ENCODE peak calls at places on chromosome 7, in six cellular contexts. R is GM12891, M is GM12878, D is HepG2, B is K562, S is H1. C is an unnamed sample.

GRCh38 chr7:155069992-155070827 is at the start of gene HTR5A:
- DNase-seq in R (peak), M (peak), D (peak), B (peak), S (peak), C (peak)

GRCh38 chr7:98465022-98465421 is 64.1 kb upstream of the BAIAP2L1 start:
- DNase-seq in R (no peak), M (no peak), D (no peak), B (no peak), S (no peak), C (no peak)

GRCh38 chr7:134905375-134905774 is 80.9 kb upstream of the AGBL3 start:
- DNase-seq in R (no peak), M (no peak), D (no peak), B (no peak), S (no peak), C (no peak)

GRCh38 chr7:133633055-133633454 is 380.2 kb downstream of the EXOC4 start:
- DNase-seq in R (no peak), M (no peak), D (no peak), B (no peak), S (no peak), C (no peak)

GRCh38 chr7:105871142-105871541 is 5.3 kb downstream of the ATXN7L1 start:
- DNase-seq in R (no peak), M (no peak), D (no peak), B (no peak), S (no peak), C (no peak)

GRCh38 chr7:159030490-159031134 is 114.1 kb downstream of the VIPR2 start:
- DNase-seq in R (no peak), M (no peak), D (peak), B (peak), S (peak), C (no peak)

GRCh38 chr7:106779877-106780276 is 85.2 kb upstream of the PIK3CG start:
- DNase-seq in R (no peak), M (no peak), D (peak), B (peak), S (no peak), C (no peak)

GRCh38 chr7:24920702-24921679 is 59.0 kb downstream of the OSBPL3 start:
- DNase-seq in R (no peak), M (no peak), D (no peak), B (peak), S (no peak), C (no peak)

GRCh38 chr7:77338883-77339629 is 77.1 kb downstream of the GSAP start:
- DNase-seq in R (no peak), M (no peak), D (peak), B (no peak), S (no peak), C (no peak)

GRCh38 chr7:2357165-2357564 is 2.5 kb downstream of the EIF3B start:
- DNase-seq in R (no peak), M (no peak), D (no peak), B (no peak), S (no peak), C (no peak)

GRCh38 chr7:2354173-2355078 is at the start of gene EIF3B:
- DNase-seq in R (peak), M (peak), D (peak), B (peak), S (peak), C (peak)

GRCh38 chr7:2355079-2356008 is 717 bp downstream of the EIF3B start:
- DNase-seq in R (no peak), M (no peak), D (no peak), B (peak), S (no peak), C (no peak)

GRCh38 chr7:2353113-2353512 is 1.5 kb upstream of the EIF3B start:
- DNase-seq in R (no peak), M (no peak), D (no peak), B (no peak), S (no peak), C (no peak)

DNA sequence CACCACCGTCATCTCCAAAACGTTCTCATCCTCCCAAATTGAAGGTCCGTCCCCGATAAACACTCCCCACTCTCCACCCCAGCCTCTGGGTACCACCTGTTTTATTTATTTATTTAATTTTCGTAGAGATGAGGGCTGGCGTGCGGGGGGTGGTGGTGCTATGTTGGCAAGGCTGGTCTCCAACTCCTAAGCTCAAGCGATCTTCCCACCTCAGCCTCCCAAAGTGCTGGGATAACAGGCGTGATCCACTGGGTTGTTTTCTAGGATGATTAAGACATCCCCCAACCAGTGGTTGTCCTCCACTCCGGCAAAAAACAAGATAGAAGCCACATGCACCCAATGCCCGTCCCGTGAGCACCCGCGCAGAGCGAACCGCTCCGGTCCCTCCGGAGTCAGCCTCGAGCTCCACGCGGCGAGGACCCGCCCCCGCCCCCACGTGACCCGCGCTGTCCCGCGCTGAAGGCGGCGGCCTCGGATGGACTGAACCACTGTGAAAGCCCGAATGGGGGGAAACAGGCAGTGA is 916 bp upstream of the EIF3B start:
- DNase-seq in R (peak), M (peak), D (peak), B (peak), S (peak), C (peak)
- TF ChIP-seq POLR2A in R (peak), M (peak), D (peak), B (peak), S (peak), C (peak)

DNA sequence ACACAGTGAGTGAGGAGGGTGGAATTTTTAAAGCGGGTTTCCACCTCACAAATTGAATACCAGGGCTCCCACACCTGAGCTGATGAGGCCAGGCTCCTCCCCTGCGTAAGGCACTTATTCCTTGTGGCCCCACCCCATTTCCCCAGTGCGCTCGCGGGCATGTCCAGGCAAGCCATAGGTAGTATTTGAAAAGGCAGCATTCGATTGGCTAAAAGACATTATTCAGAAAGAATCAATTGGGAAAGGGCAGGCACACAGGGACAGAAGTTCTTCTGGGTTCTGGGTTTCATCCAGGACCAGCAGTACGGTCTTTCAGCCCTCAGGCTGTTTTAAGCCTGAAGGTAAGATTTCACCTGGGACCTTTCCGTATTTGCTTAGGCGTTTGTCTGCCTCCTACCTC is 222.3 kb downstream of the BBS9 start:
- DNase-seq in R (no peak), M (no peak), D (no peak), B (no peak), S (peak), C (no peak)
- TF ChIP-seq POLR2AphosphoS5 in R (no peak), M (no peak), D (no peak), B (no peak), S (peak), C (no peak)

GRCh38 chr7:44143606-44144250 is 2.6 kb upstream of the MYL7 start:
- DNase-seq in R (no peak), M (no peak), D (no peak), B (no peak), S (no peak), C (no peak)
- TF ChIP-seq TAF1 in R (no peak), M (no peak), D (no peak), B (no peak), S (no peak), C (no peak)

GRCh38 chr7:74289660-74290589 is 718 bp downstream of the CLIP2 start:
- DNase-seq in R (peak), M (no peak), D (no peak), B (peak), S (no peak), C (no peak)

GRCh38 chr7:74288034-74288881 is 949 bp upstream of the CLIP2 start:
- DNase-seq in R (no peak), M (no peak), D (no peak), B (peak), S (no peak), C (no peak)

GRCh38 chr7:74290590-74290950 is 1.4 kb downstream of the CLIP2 start:
- DNase-seq in R (no peak), M (no peak), D (no peak), B (no peak), S (no peak), C (no peak)

GRCh38 chr7:74287303-74288033 is 1.7 kb upstream of the CLIP2 start:
- DNase-seq in R (no peak), M (no peak), D (no peak), B (no peak), S (no peak), C (no peak)

DNA sequence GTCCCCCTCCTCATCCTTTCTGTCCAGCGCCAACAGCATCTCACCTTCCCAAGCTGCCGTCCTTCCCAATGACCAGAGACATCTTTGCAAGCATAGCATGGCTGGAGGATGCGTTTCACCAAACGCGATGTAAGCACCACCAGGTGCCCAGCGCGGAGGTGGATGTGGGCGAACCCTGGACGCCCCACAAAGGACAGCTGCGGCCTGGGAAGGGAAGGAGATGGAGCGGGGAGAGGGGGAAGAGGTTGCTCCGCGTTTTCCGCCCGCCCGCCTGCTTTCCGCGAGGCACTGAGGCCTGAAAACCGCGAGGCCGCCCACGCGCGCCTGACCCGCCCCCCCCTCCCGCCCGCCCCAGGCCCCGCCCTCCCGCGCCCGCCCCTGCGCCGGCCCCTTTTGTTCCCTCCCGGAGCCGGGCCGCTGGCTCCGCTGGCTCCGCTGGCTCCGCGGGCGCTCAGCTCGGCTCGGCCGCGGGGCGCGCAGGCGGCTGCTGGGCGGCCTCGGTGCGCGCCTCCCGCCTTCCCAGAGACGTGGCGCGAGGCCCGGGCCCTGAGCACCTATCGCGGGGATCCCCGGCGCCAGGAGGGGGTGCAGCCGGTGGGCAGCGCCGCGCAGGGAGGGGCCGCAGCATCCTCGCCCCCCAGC is at the start of gene CLIP2:
- DNase-seq in R (peak), M (no peak), D (peak), B (peak), S (no peak), C (peak)
- TF ChIP-seq POLR2A in R (no peak), M (peak), D (no peak), B (no peak), S (peak), C (peak)